ENCODE peak calls at places on chromosomes 13 and 19, in nine cellular contexts. P is left ventricle myocardium inferior, B is pancreas, T is cardiac muscle cell, S is suprapubic skin, D is stomach, V is A549, K is ascending aorta, C is uterus. Z is an unnamed sample.

GRCh38 chr13:45773236-45773635 is 71.1 kb downstream of the CBY2 start:
- DNase-seq in P (no peak), B (no peak), T (no peak), S (no peak), D (no peak), V (no peak), K (no peak), C (no peak), Z (no peak)

GRCh38 chr13:44237276-44237767 is 136.3 kb upstream of the SERP2 start:
- DNase-seq in P (peak), B (no peak), T (peak), S (peak), D (no peak), V (no peak), K (peak), C (peak), Z (no peak)

GRCh38 chr19:5145521-5146511 is 176.9 kb downstream of the KDM4B start:
- DNase-seq in P (peak), B (peak), T (no peak), S (no peak), D (no peak), V (no peak), K (no peak), C (no peak), Z (no peak)

GRCh38 chr19:55353803-55354697 is 469 bp downstream of the COX6B2 start:
- DNase-seq in P (peak), B (peak), T (peak), S (no peak), D (peak), V (peak), K (peak), C (peak), Z (peak)

GRCh38 chr13:28181413-28181812 is 43.1 kb downstream of the PAN3 start:
- DNase-seq in P (no peak), B (no peak), T (no peak), S (no peak), D (no peak), V (no peak), K (no peak), C (no peak), Z (no peak)

GRCh38 chr19:47499863-47500830 is 14.7 kb downstream of the NAPA start:
- DNase-seq in P (no peak), B (no peak), T (no peak), S (no peak), D (peak), V (no peak), K (no peak), C (no peak), Z (no peak)

GRCh38 chr19:18696023-18696422 is 12.5 kb downstream of the CRTC1 start:
- DNase-seq in P (no peak), B (no peak), T (no peak), S (no peak), D (no peak), V (no peak), K (no peak), C (no peak), Z (no peak)

GRCh38 chr13:110361365-110361911 is 54.4 kb downstream of the COL4A2 start:
- DNase-seq in P (peak), B (no peak), T (peak), S (no peak), D (no peak), V (no peak), K (peak), C (peak), Z (no peak)

GRCh38 chr19:36008336-36008978 is at the start of gene SYNE4:
- DNase-seq in P (no peak), B (peak), T (peak), S (no peak), D (peak), V (no peak), K (no peak), C (no peak), Z (no peak)

GRCh38 chr19:28396259-28396940 is 816.6 kb downstream of the UQCRFS1 start:
- DNase-seq in P (no peak), B (no peak), T (peak), S (no peak), D (no peak), V (no peak), K (no peak), C (no peak), Z (no peak)

GRCh38 chr13:50277127-50277526 is 261.9 kb downstream of the KCNRG start:
- DNase-seq in P (no peak), B (no peak), T (no peak), S (no peak), D (no peak), V (no peak), K (no peak), C (no peak), Z (no peak)

GRCh38 chr19:23415561-23416191 is 20.4 kb upstream of the ZNF91 start:
- DNase-seq in P (peak), B (no peak), T (peak), S (no peak), D (no peak), V (no peak), K (no peak), C (no peak), Z (no peak)

GRCh38 chr19:7617735-7618134 is 11.6 kb downstream of the XAB2 start:
- DNase-seq in P (no peak), B (peak), T (no peak), S (no peak), D (no peak), V (no peak), K (no peak), C (no peak), Z (no peak)

GRCh38 chr19:55383279-55383788 is 758 bp downstream of the TMEM238 start:
- DNase-seq in P (no peak), B (no peak), T (no peak), S (no peak), D (no peak), V (no peak), K (no peak), C (no peak), Z (no peak)

GRCh38 chr13:51221674-51222509 is at the start of gene FAM124A:
- DNase-seq in P (peak), B (peak), T (peak), S (no peak), D (peak), V (peak), K (peak), C (peak), Z (no peak)

GRCh38 chr13:100131863-100132574 is 43.1 kb downstream of the PCCA start:
- DNase-seq in P (no peak), B (no peak), T (no peak), S (no peak), D (no peak), V (peak), K (no peak), C (no peak), Z (no peak)

GRCh38 chr13:67296511-67296910 is 66.4 kb upstream of the PCDH9 start:
- DNase-seq in P (no peak), B (no peak), T (no peak), S (no peak), D (no peak), V (no peak), K (no peak), C (no peak), Z (no peak)

GRCh38 chr19:43624933-43625332 is 5.5 kb upstream of the ZNF428 start:
- DNase-seq in P (peak), B (no peak), T (peak), S (no peak), D (peak), V (no peak), K (peak), C (no peak), Z (peak)

DNA sequence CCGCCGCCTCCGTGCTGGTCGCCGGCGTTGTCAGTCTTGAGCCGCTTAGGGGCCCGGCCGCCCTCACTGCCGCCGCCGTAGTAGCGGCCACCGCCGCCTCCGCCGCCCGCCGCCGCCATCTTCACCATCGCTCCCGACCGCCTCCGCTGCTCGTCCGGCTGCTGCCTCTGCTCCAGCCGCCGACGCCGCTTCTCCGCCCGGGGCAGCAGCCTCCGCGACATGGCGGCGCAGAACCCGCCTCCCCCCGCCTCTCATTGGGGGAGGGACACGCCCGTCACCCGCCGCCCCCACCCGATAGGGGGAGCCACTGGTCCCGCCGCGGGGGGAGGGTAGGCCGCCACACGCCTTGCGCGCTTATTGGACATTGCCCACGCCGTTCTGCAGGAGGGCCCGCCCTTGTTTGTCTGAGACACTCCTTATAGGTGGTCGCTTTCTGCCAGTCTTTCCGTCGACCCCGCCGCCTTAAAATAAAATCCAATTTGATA is at the start of gene HNRNPL:
- DNase-seq in P (no peak), B (peak), T (no peak), S (peak), D (peak), V (no peak), K (no peak), C (no peak), Z (peak)
- TF ChIP-seq CTCF in P (peak), B (peak), T (peak), S (peak), D (peak), V (peak), K (peak), C (peak), Z (peak)

GRCh38 chr19:1755467-1756155 is 2.3 kb downstream of the ONECUT3 start:
- DNase-seq in P (no peak), B (no peak), T (no peak), S (no peak), D (no peak), V (no peak), K (no peak), C (no peak), Z (no peak)

GRCh38 chr19:1757468-1758230 is 4.3 kb downstream of the ONECUT3 start:
- DNase-seq in P (no peak), B (no peak), T (no peak), S (no peak), D (no peak), V (no peak), K (no peak), C (no peak), Z (no peak)

GRCh38 chr19:1758231-1758577 is 4.9 kb downstream of the ONECUT3 start:
- DNase-seq in P (no peak), B (no peak), T (no peak), S (no peak), D (no peak), V (no peak), K (no peak), C (no peak), Z (no peak)

GRCh38 chr19:1756264-1756663 is 3.0 kb downstream of the ONECUT3 start:
- DNase-seq in P (no peak), B (no peak), T (no peak), S (no peak), D (no peak), V (no peak), K (no peak), C (no peak), Z (no peak)

GRCh38 chr19:1756705-1757445 is 3.6 kb downstream of the ONECUT3 start:
- DNase-seq in P (no peak), B (no peak), T (no peak), S (no peak), D (no peak), V (no peak), K (no peak), C (no peak), Z (no peak)
- H3K27ac ChIP-seq in P (no peak), B (no peak), T (no peak), S (no peak), D (no peak), V (no peak), K (no peak), C (no peak), Z (no peak)

GRCh38 chr13:19601749-19602725 is 31.4 kb upstream of the MPHOSPH8 start:
- DNase-seq in P (peak), B (peak), T (peak), S (no peak), D (peak), V (peak), K (no peak), C (no peak), Z (peak)
- TF ChIP-seq CTCF in P (peak), B (no peak), T (no peak), S (peak), D (no peak), V (peak), K (no peak), C (no peak), Z (no peak)

DNA sequence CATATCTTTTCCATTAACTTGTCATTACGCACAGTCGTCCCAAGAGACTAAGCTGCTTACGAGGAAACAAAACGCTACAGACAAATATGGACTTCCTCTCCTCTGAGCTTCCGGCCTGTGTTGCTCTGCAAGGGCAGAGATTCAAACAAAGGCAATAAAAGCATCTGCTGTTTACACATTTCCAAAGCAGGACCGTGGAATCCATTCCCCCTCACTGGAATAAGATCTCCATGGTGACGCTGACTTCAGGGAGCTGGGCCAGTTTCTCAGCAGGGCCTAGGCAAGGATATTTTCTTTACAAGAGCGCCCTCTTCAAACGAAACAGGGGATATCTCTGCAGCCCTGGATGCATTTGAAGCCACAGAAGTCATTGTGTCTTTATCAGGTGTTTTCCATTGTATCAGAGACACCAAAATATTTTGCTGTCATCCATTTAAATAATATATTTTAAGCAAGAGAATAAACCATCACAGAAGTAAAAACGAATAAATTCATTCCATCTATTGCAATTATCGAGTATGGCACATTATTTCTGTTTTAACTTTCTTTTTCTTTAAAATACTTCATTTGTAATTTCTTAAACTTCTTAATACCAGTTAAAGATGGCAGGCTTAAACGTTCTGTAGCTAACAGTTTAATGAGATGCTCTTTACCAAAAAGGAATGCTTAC is 177.5 kb downstream of the DCLK1 start:
- DNase-seq in P (peak), B (peak), T (peak), S (peak), D (peak), V (peak), K (peak), C (peak), Z (no peak)
- H3K27ac ChIP-seq in P (peak), B (no peak), T (no peak), S (peak), D (no peak), V (no peak), K (no peak), C (peak), Z (no peak)